ENCODE peak calls at places on chromosomes 3 and 15, in nine cellular contexts. One of them, this sample, is unnamed.
A peak's percentile ranks its signal among the peaks of the same experiment; 100 is the strongest.

GRCh38 chr3:87052499-87053260 is 61.7 kb upstream of the VGLL3 start:
- DNase-seq in glomerular endothelial cell: no peak
- DNase-seq in kidney epithelial cell: no peak
- DNase-seq in HepG2: no peak
- DNase-seq in heart right ventricle: no peak
- DNase-seq in activated CD4-positive, alpha-beta T cell treated with anti-CD3 and anti-CD28 coated beads, Interleukin-2, amount 10 ng/mL, durations not matched to agents 7 days and 5 days: no peak
- DNase-seq in right cardiac atrium: peak; percentile 7
- DNase-seq in cardiac fibroblast: no peak
- DNase-seq in naive thymus-derived CD8-positive, alpha-beta T cell: no peak
- DNase-seq in this sample: no peak

GRCh38 chr3:111768571-111769100 is 90.4 kb upstream of the PHLDB2 start:
- DNase-seq in glomerular endothelial cell: peak; percentile 77
- DNase-seq in kidney epithelial cell: peak; percentile 97
- DNase-seq in HepG2: peak; percentile 50
- DNase-seq in heart right ventricle: no peak
- DNase-seq in activated CD4-positive, alpha-beta T cell treated with anti-CD3 and anti-CD28 coated beads, Interleukin-2, amount 10 ng/mL, durations not matched to agents 7 days and 5 days: no peak
- DNase-seq in right cardiac atrium: no peak
- DNase-seq in cardiac fibroblast: peak; percentile 97
- DNase-seq in naive thymus-derived CD8-positive, alpha-beta T cell: no peak
- DNase-seq in this sample: no peak

GRCh38 chr3:7793786-7794185 is 707.8 kb upstream of the LMCD1 start:
- DNase-seq in glomerular endothelial cell: no peak
- DNase-seq in kidney epithelial cell: peak; percentile 29
- DNase-seq in HepG2: no peak
- DNase-seq in heart right ventricle: no peak
- DNase-seq in activated CD4-positive, alpha-beta T cell treated with anti-CD3 and anti-CD28 coated beads, Interleukin-2, amount 10 ng/mL, durations not matched to agents 7 days and 5 days: no peak
- DNase-seq in right cardiac atrium: no peak
- DNase-seq in cardiac fibroblast: no peak
- DNase-seq in naive thymus-derived CD8-positive, alpha-beta T cell: no peak
- DNase-seq in this sample: no peak

GRCh38 chr3:119831941-119832371 is 50.1 kb downstream of the NR1I2 start:
- DNase-seq in glomerular endothelial cell: no peak
- DNase-seq in kidney epithelial cell: peak; percentile 57
- DNase-seq in HepG2: no peak
- DNase-seq in heart right ventricle: no peak
- DNase-seq in activated CD4-positive, alpha-beta T cell treated with anti-CD3 and anti-CD28 coated beads, Interleukin-2, amount 10 ng/mL, durations not matched to agents 7 days and 5 days: no peak
- DNase-seq in right cardiac atrium: no peak
- DNase-seq in cardiac fibroblast: peak; percentile 57
- DNase-seq in naive thymus-derived CD8-positive, alpha-beta T cell: no peak
- DNase-seq in this sample: no peak

GRCh38 chr3:27094721-27095120 is 274.5 kb downstream of the NEK10 start:
- DNase-seq in glomerular endothelial cell: no peak
- DNase-seq in kidney epithelial cell: no peak
- DNase-seq in HepG2: no peak
- DNase-seq in heart right ventricle: no peak
- DNase-seq in activated CD4-positive, alpha-beta T cell treated with anti-CD3 and anti-CD28 coated beads, Interleukin-2, amount 10 ng/mL, durations not matched to agents 7 days and 5 days: no peak
- DNase-seq in right cardiac atrium: no peak
- DNase-seq in cardiac fibroblast: no peak
- DNase-seq in naive thymus-derived CD8-positive, alpha-beta T cell: no peak
- DNase-seq in this sample: no peak

GRCh38 chr3:112445839-112446238 is 53.4 kb downstream of the BTLA start:
- DNase-seq in glomerular endothelial cell: no peak
- DNase-seq in kidney epithelial cell: no peak
- DNase-seq in HepG2: no peak
- DNase-seq in heart right ventricle: no peak
- DNase-seq in activated CD4-positive, alpha-beta T cell treated with anti-CD3 and anti-CD28 coated beads, Interleukin-2, amount 10 ng/mL, durations not matched to agents 7 days and 5 days: no peak
- DNase-seq in right cardiac atrium: no peak
- DNase-seq in cardiac fibroblast: peak; percentile 69
- DNase-seq in naive thymus-derived CD8-positive, alpha-beta T cell: no peak
- DNase-seq in this sample: no peak

GRCh38 chr3:115877647-115877934 is 254.3 kb downstream of the GAP43 start:
- DNase-seq in glomerular endothelial cell: no peak
- DNase-seq in kidney epithelial cell: no peak
- DNase-seq in HepG2: no peak
- DNase-seq in heart right ventricle: no peak
- DNase-seq in activated CD4-positive, alpha-beta T cell treated with anti-CD3 and anti-CD28 coated beads, Interleukin-2, amount 10 ng/mL, durations not matched to agents 7 days and 5 days: no peak
- DNase-seq in right cardiac atrium: no peak
- DNase-seq in cardiac fibroblast: peak; percentile 9
- DNase-seq in naive thymus-derived CD8-positive, alpha-beta T cell: no peak
- DNase-seq in this sample: no peak

GRCh38 chr3:8266679-8267267 is 234.8 kb upstream of the LMCD1 start:
- DNase-seq in glomerular endothelial cell: no peak
- DNase-seq in kidney epithelial cell: no peak
- DNase-seq in HepG2: no peak
- DNase-seq in heart right ventricle: no peak
- DNase-seq in activated CD4-positive, alpha-beta T cell treated with anti-CD3 and anti-CD28 coated beads, Interleukin-2, amount 10 ng/mL, durations not matched to agents 7 days and 5 days: no peak
- DNase-seq in right cardiac atrium: no peak
- DNase-seq in cardiac fibroblast: no peak
- DNase-seq in naive thymus-derived CD8-positive, alpha-beta T cell: no peak
- DNase-seq in this sample: no peak

GRCh38 chr3:47098910-47099309 is 65.0 kb downstream of the SETD2 start:
- DNase-seq in glomerular endothelial cell: no peak
- DNase-seq in kidney epithelial cell: no peak
- DNase-seq in HepG2: no peak
- DNase-seq in heart right ventricle: no peak
- DNase-seq in activated CD4-positive, alpha-beta T cell treated with anti-CD3 and anti-CD28 coated beads, Interleukin-2, amount 10 ng/mL, durations not matched to agents 7 days and 5 days: no peak
- DNase-seq in right cardiac atrium: no peak
- DNase-seq in cardiac fibroblast: no peak
- DNase-seq in naive thymus-derived CD8-positive, alpha-beta T cell: no peak
- DNase-seq in this sample: no peak

GRCh38 chr3:109071349-109072142 is 46.4 kb downstream of the MORC1 start:
- DNase-seq in glomerular endothelial cell: no peak
- DNase-seq in kidney epithelial cell: no peak
- DNase-seq in HepG2: no peak
- DNase-seq in heart right ventricle: peak; percentile 12
- DNase-seq in activated CD4-positive, alpha-beta T cell treated with anti-CD3 and anti-CD28 coated beads, Interleukin-2, amount 10 ng/mL, durations not matched to agents 7 days and 5 days: no peak
- DNase-seq in right cardiac atrium: no peak
- DNase-seq in cardiac fibroblast: no peak
- DNase-seq in naive thymus-derived CD8-positive, alpha-beta T cell: no peak
- DNase-seq in this sample: no peak

GRCh38 chr15:63392355-63393009 is 10.8 kb upstream of the CA12 start:
- DNase-seq in glomerular endothelial cell: no peak
- DNase-seq in kidney epithelial cell: no peak
- DNase-seq in HepG2: no peak
- DNase-seq in heart right ventricle: no peak
- DNase-seq in activated CD4-positive, alpha-beta T cell treated with anti-CD3 and anti-CD28 coated beads, Interleukin-2, amount 10 ng/mL, durations not matched to agents 7 days and 5 days: peak; percentile 37
- DNase-seq in right cardiac atrium: no peak
- DNase-seq in cardiac fibroblast: no peak
- DNase-seq in naive thymus-derived CD8-positive, alpha-beta T cell: peak; percentile 9
- DNase-seq in this sample: no peak

GRCh38 chr3:177150970-177151627 is 46.2 kb downstream of the TBL1XR1 start:
- DNase-seq in glomerular endothelial cell: peak; percentile 27
- DNase-seq in kidney epithelial cell: peak; percentile 61
- DNase-seq in HepG2: peak; percentile 18
- DNase-seq in heart right ventricle: no peak
- DNase-seq in activated CD4-positive, alpha-beta T cell treated with anti-CD3 and anti-CD28 coated beads, Interleukin-2, amount 10 ng/mL, durations not matched to agents 7 days and 5 days: no peak
- DNase-seq in right cardiac atrium: no peak
- DNase-seq in cardiac fibroblast: peak; percentile 91
- DNase-seq in naive thymus-derived CD8-positive, alpha-beta T cell: peak; percentile 29
- DNase-seq in this sample: no peak

GRCh38 chr3:66904816-66905543 is 93.1 kb upstream of the KBTBD8 start:
- DNase-seq in glomerular endothelial cell: no peak
- DNase-seq in kidney epithelial cell: no peak
- DNase-seq in HepG2: peak; percentile 12
- DNase-seq in heart right ventricle: no peak
- DNase-seq in activated CD4-positive, alpha-beta T cell treated with anti-CD3 and anti-CD28 coated beads, Interleukin-2, amount 10 ng/mL, durations not matched to agents 7 days and 5 days: no peak
- DNase-seq in right cardiac atrium: no peak
- DNase-seq in cardiac fibroblast: no peak
- DNase-seq in naive thymus-derived CD8-positive, alpha-beta T cell: no peak
- DNase-seq in this sample: no peak

GRCh38 chr3:67646586-67647234 is 7.7 kb downstream of the SUCLG2 start:
- DNase-seq in glomerular endothelial cell: no peak
- DNase-seq in kidney epithelial cell: no peak
- DNase-seq in HepG2: no peak
- DNase-seq in heart right ventricle: no peak
- DNase-seq in activated CD4-positive, alpha-beta T cell treated with anti-CD3 and anti-CD28 coated beads, Interleukin-2, amount 10 ng/mL, durations not matched to agents 7 days and 5 days: no peak
- DNase-seq in right cardiac atrium: no peak
- DNase-seq in cardiac fibroblast: peak; percentile 73
- DNase-seq in naive thymus-derived CD8-positive, alpha-beta T cell: no peak
- DNase-seq in this sample: no peak

GRCh38 chr3:126540342-126540849 is 16.4 kb downstream of the CHST13 start:
- DNase-seq in glomerular endothelial cell: peak; percentile 34
- DNase-seq in kidney epithelial cell: peak; percentile 82
- DNase-seq in HepG2: no peak
- DNase-seq in heart right ventricle: peak; percentile 34
- DNase-seq in activated CD4-positive, alpha-beta T cell treated with anti-CD3 and anti-CD28 coated beads, Interleukin-2, amount 10 ng/mL, durations not matched to agents 7 days and 5 days: no peak
- DNase-seq in right cardiac atrium: peak; percentile 46
- DNase-seq in cardiac fibroblast: peak; percentile 92
- DNase-seq in naive thymus-derived CD8-positive, alpha-beta T cell: no peak
- DNase-seq in this sample: no peak

GRCh38 chr3:25588441-25589103 is 76.1 kb downstream of the TOP2B start:
- DNase-seq in glomerular endothelial cell: no peak
- DNase-seq in kidney epithelial cell: no peak
- DNase-seq in HepG2: no peak
- DNase-seq in heart right ventricle: no peak
- DNase-seq in activated CD4-positive, alpha-beta T cell treated with anti-CD3 and anti-CD28 coated beads, Interleukin-2, amount 10 ng/mL, durations not matched to agents 7 days and 5 days: no peak
- DNase-seq in right cardiac atrium: no peak
- DNase-seq in cardiac fibroblast: no peak
- DNase-seq in naive thymus-derived CD8-positive, alpha-beta T cell: no peak
- DNase-seq in this sample: no peak

GRCh38 chr15:40906947-40907802 is 12.9 kb downstream of the VPS18 start:
- DNase-seq in glomerular endothelial cell: no peak
- DNase-seq in kidney epithelial cell: no peak
- DNase-seq in HepG2: no peak
- DNase-seq in heart right ventricle: peak; percentile 82
- DNase-seq in activated CD4-positive, alpha-beta T cell treated with anti-CD3 and anti-CD28 coated beads, Interleukin-2, amount 10 ng/mL, durations not matched to agents 7 days and 5 days: peak; percentile 62
- DNase-seq in right cardiac atrium: peak; percentile 66
- DNase-seq in cardiac fibroblast: no peak
- DNase-seq in naive thymus-derived CD8-positive, alpha-beta T cell: peak; percentile 72
- DNase-seq in this sample: peak; percentile 86

GRCh38 chr15:90154861-90155626 is 46.1 kb upstream of the SEMA4B start:
- DNase-seq in glomerular endothelial cell: no peak
- DNase-seq in kidney epithelial cell: no peak
- DNase-seq in HepG2: peak; percentile 80
- DNase-seq in heart right ventricle: no peak
- DNase-seq in activated CD4-positive, alpha-beta T cell treated with anti-CD3 and anti-CD28 coated beads, Interleukin-2, amount 10 ng/mL, durations not matched to agents 7 days and 5 days: no peak
- DNase-seq in right cardiac atrium: no peak
- DNase-seq in cardiac fibroblast: peak; percentile 69
- DNase-seq in naive thymus-derived CD8-positive, alpha-beta T cell: no peak
- DNase-seq in this sample: no peak

GRCh38 chr3:47571391-47572165 is 7.1 kb downstream of the CSPG5 start:
- DNase-seq in glomerular endothelial cell: no peak
- DNase-seq in kidney epithelial cell: no peak
- DNase-seq in HepG2: no peak
- DNase-seq in heart right ventricle: no peak
- DNase-seq in activated CD4-positive, alpha-beta T cell treated with anti-CD3 and anti-CD28 coated beads, Interleukin-2, amount 10 ng/mL, durations not matched to agents 7 days and 5 days: no peak
- DNase-seq in right cardiac atrium: no peak
- DNase-seq in cardiac fibroblast: no peak
- DNase-seq in naive thymus-derived CD8-positive, alpha-beta T cell: no peak
- DNase-seq in this sample: no peak

GRCh38 chr3:12824299-12824698 is 17.1 kb downstream of the RPL32 start:
- DNase-seq in glomerular endothelial cell: no peak
- DNase-seq in kidney epithelial cell: no peak
- DNase-seq in HepG2: no peak
- DNase-seq in heart right ventricle: no peak
- DNase-seq in activated CD4-positive, alpha-beta T cell treated with anti-CD3 and anti-CD28 coated beads, Interleukin-2, amount 10 ng/mL, durations not matched to agents 7 days and 5 days: no peak
- DNase-seq in right cardiac atrium: no peak
- DNase-seq in cardiac fibroblast: no peak
- DNase-seq in naive thymus-derived CD8-positive, alpha-beta T cell: no peak
- DNase-seq in this sample: no peak

GRCh38 chr3:31403197-31403596 is 129.5 kb upstream of the STT3B start:
- DNase-seq in glomerular endothelial cell: no peak
- DNase-seq in kidney epithelial cell: no peak
- DNase-seq in HepG2: no peak
- DNase-seq in heart right ventricle: no peak
- DNase-seq in activated CD4-positive, alpha-beta T cell treated with anti-CD3 and anti-CD28 coated beads, Interleukin-2, amount 10 ng/mL, durations not matched to agents 7 days and 5 days: no peak
- DNase-seq in right cardiac atrium: no peak
- DNase-seq in cardiac fibroblast: no peak
- DNase-seq in naive thymus-derived CD8-positive, alpha-beta T cell: no peak
- DNase-seq in this sample: no peak

GRCh38 chr3:169846458-169847193 is 23.1 kb downstream of the LRRC31 start:
- DNase-seq in glomerular endothelial cell: no peak
- DNase-seq in kidney epithelial cell: peak; percentile 78
- DNase-seq in HepG2: no peak
- DNase-seq in heart right ventricle: no peak
- DNase-seq in activated CD4-positive, alpha-beta T cell treated with anti-CD3 and anti-CD28 coated beads, Interleukin-2, amount 10 ng/mL, durations not matched to agents 7 days and 5 days: no peak
- DNase-seq in right cardiac atrium: no peak
- DNase-seq in cardiac fibroblast: peak; percentile 87
- DNase-seq in naive thymus-derived CD8-positive, alpha-beta T cell: no peak
- DNase-seq in this sample: no peak